ENCODE peak calls at places on chromosomes 3 and 15, in nine cellular contexts. D is IMR-90, F is foreskin fibroblast, E is fibroblast of pulmonary artery, R is fibroblast of lung, K is adrenal gland, B is lower lobe of right lung, J is GM06990, T is bronchial epithelial cell. L is an unnamed sample.

GRCh38 chr15:81327526-81327925 is 3.6 kb upstream of the STARD5 start:
- DNase-seq in D (peak; percentile 91), F (peak; percentile 89), E (peak; percentile 86), R (peak; percentile 91), K (no peak), B (no peak), J (no peak), T (no peak), L (peak; percentile 91)

GRCh38 chr15:90001062-90001682 is at the start of gene ZNF710:
- DNase-seq in D (peak; percentile 66), F (peak; percentile 80), E (peak; percentile 70), R (peak; percentile 80), K (peak; percentile 63), B (peak; percentile 50), J (peak; percentile 51), T (peak; percentile 30), L (peak; percentile 65)

GRCh38 chr15:65184305-65184943 is 718 bp downstream of the CLPX start:
- DNase-seq in D (peak; percentile 57), F (peak; percentile 67), E (peak; percentile 58), R (peak; percentile 60), K (peak; percentile 67), B (peak; percentile 70), J (peak; percentile 73), T (peak; percentile 46), L (peak; percentile 52)

GRCh38 chr3:190252080-190252479 is 70.2 kb downstream of the CLDN1 start:
- DNase-seq in D (peak; percentile 89), F (peak; percentile 77), E (peak; percentile 91), R (peak; percentile 92), K (peak; percentile 57), B (no peak), J (no peak), T (peak; percentile 77), L (peak; percentile 81)

GRCh38 chr3:158780795-158781590 is 20.9 kb upstream of the MFSD1 start:
- DNase-seq in D (no peak), F (no peak), E (peak; percentile 19), R (no peak), K (no peak), B (no peak), J (no peak), T (no peak), L (no peak)

GRCh38 chr3:115523467-115523866 is 99.8 kb upstream of the GAP43 start:
- DNase-seq in D (no peak), F (no peak), E (no peak), R (no peak), K (no peak), B (no peak), J (no peak), T (no peak), L (no peak)

GRCh38 chr3:187227658-187228258 is 30.5 kb downstream of the RTP1 start:
- DNase-seq in D (peak; percentile 86), F (peak; percentile 83), E (peak; percentile 67), R (peak; percentile 50), K (no peak), B (no peak), J (no peak), T (peak; percentile 36), L (peak; percentile 84)

GRCh38 chr3:110569073-110569472 is 502.5 kb upstream of the NECTIN3 start:
- DNase-seq in D (no peak), F (no peak), E (no peak), R (no peak), K (no peak), B (no peak), J (no peak), T (no peak), L (no peak)

GRCh38 chr15:62071711-62072308 is 5.0 kb downstream of the C2CD4A start:
- DNase-seq in D (peak; percentile 57), F (peak; percentile 68), E (peak; percentile 78), R (peak; percentile 73), K (no peak), B (no peak), J (no peak), T (peak; percentile 50), L (peak; percentile 65)

GRCh38 chr3:48276856-48277641 is 36.1 kb downstream of the ZNF589 start:
- DNase-seq in D (no peak), F (no peak), E (no peak), R (no peak), K (no peak), B (no peak), J (no peak), T (no peak), L (no peak)

GRCh38 chr3:150805380-150805779 is 42.4 kb upstream of the SIAH2 start:
- DNase-seq in D (no peak), F (no peak), E (no peak), R (no peak), K (no peak), B (no peak), J (no peak), T (no peak), L (no peak)

GRCh38 chr3:24591661-24592555 is 97.3 kb upstream of the THRB start:
- DNase-seq in D (no peak), F (peak; percentile 80), E (no peak), R (peak; percentile 17), K (no peak), B (no peak), J (no peak), T (peak; percentile 99), L (peak; percentile 90)

GRCh38 chr3:161449784-161450183 is 46.8 kb upstream of the OTOL1 start:
- DNase-seq in D (no peak), F (no peak), E (no peak), R (no peak), K (no peak), B (no peak), J (no peak), T (no peak), L (no peak)

GRCh38 chr3:120552184-120553020 is 43.7 kb upstream of the NDUFB4 start:
- DNase-seq in D (no peak), F (no peak), E (no peak), R (no peak), K (no peak), B (no peak), J (no peak), T (no peak), L (no peak)

GRCh38 chr3:66297260-66297863 is 76.6 kb downstream of the SLC25A26 start:
- DNase-seq in D (peak; percentile 43), F (no peak), E (peak; percentile 25), R (peak; percentile 20), K (no peak), B (no peak), J (no peak), T (no peak), L (peak; percentile 38)

GRCh38 chr3:12545473-12545791 is at the start of gene MKRN2OS:
- DNase-seq in D (peak; percentile 4), F (no peak), E (no peak), R (no peak), K (no peak), B (no peak), J (no peak), T (peak; percentile 94), L (peak; percentile 20)

GRCh38 chr3:12549971-12550760 is 4.9 kb upstream of the MKRN2OS start:
- DNase-seq in D (no peak), F (no peak), E (peak; percentile 18), R (no peak), K (no peak), B (no peak), J (no peak), T (no peak), L (no peak)

GRCh38 chr3:12541625-12542024 is 3.7 kb downstream of the MKRN2OS start:
- DNase-seq in D (no peak), F (no peak), E (peak; percentile 10), R (no peak), K (no peak), B (no peak), J (no peak), T (no peak), L (no peak)

GRCh38 chr3:12544652-12545472 is 437 bp downstream of the MKRN2OS start:
- DNase-seq in D (no peak), F (no peak), E (no peak), R (no peak), K (no peak), B (no peak), J (no peak), T (no peak), L (no peak)
- H3K4me3 ChIP-seq in D (no peak overlapping the region), F (no peak overlapping the region), E (no peak overlapping the region), R (no peak overlapping the region), K (no peak overlapping the region), B (no peak overlapping the region), J (no peak overlapping the region), T (peak overlapping the region; percentile 57), L (no peak overlapping the region)

DNA sequence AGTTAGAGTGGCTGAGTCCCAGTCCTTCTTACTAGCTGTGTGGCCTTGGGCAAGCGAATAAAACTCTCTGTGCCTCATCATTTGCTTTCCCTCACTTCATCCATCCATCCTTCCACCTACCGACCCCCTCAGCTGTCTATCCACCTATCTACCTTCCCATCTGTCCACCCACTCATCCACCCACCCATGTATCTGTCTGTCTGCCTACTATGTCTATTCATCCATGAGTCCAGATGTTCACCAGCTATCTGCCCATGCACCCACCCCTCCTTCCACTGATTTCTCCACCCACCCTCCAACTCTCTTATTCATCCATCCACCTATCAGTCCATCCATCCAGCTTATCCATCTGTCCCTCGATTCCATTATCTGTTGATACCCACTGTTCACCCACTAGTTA is 60.4 kb upstream of the ATP2B2 start:
- DNase-seq in D (no peak), F (no peak), E (no peak), R (no peak), K (no peak), B (no peak), J (no peak), T (no peak), L (no peak)
- TF ChIP-seq CTCF in D (no peak), F (no peak), E (no peak), R (no peak), K (no peak), B (no peak), J (no peak), T (no peak), L (no peak)

GRCh38 chr3:141294848-141295247 is 63.2 kb downstream of the PXYLP1 start:
- DNase-seq in D (peak; percentile 88), F (peak; percentile 77), E (peak; percentile 68), R (peak; percentile 72), K (no peak), B (no peak), J (no peak), T (peak; percentile 92), L (peak; percentile 88)
- H3K4me3 ChIP-seq in D (no peak overlapping the region), F (peak overlapping the region; percentile 34), E (peak overlapping the region; percentile 52), R (peak overlapping the region; percentile 47), K (no peak overlapping the region), B (peak overlapping the region; percentile 48), J (no peak overlapping the region), T (no peak overlapping the region), L (peak overlapping the region; percentile 46)

GRCh38 chr3:100815583-100815982 is 106.3 kb downstream of the TFG start:
- DNase-seq in D (no peak), F (no peak), E (no peak), R (no peak), K (no peak), B (no peak), J (no peak), T (no peak), L (no peak)

GRCh38 chr3:100810671-100811070 is 101.4 kb downstream of the TFG start:
- DNase-seq in D (peak; percentile 89), F (peak; percentile 44), E (peak; percentile 51), R (peak; percentile 70), K (no peak), B (no peak), J (no peak), T (no peak), L (peak; percentile 68)

GRCh38 chr3:100811779-100812507 is 102.6 kb downstream of the TFG start:
- DNase-seq in D (no peak), F (no peak), E (no peak), R (no peak), K (no peak), B (no peak), J (no peak), T (no peak), L (no peak)

GRCh38 chr3:100813828-100814227 is 104.5 kb downstream of the TFG start:
- DNase-seq in D (peak; percentile 10), F (peak; percentile 21), E (no peak), R (no peak), K (no peak), B (no peak), J (no peak), T (no peak), L (no peak)
- TF ChIP-seq CTCF in D (no peak), F (no peak), E (no peak), R (no peak), K (no peak), B (no peak), J (no peak), T (no peak), L (no peak)

L was measured in fibroblast of mammary gland.